ENCODE peak calls at places on chromosome 5, in four cellular contexts. M is iris pigment epithelial cell, O is mucosa of descending colon, P is occipital lobe. S is an unnamed sample.

GRCh38 chr5:44614845-44615244 is 193.9 kb upstream of the MRPS30 start:
- DNase-seq in M (no peak), O (no peak), P (no peak), S (no peak)

GRCh38 chr5:58544195-58544594 is 38.7 kb upstream of the RAB3C start:
- DNase-seq in M (peak), O (no peak), P (no peak), S (no peak)

GRCh38 chr5:8831854-8832253 is 714.0 kb downstream of the SEMA5A start:
- DNase-seq in M (peak), O (no peak), P (no peak), S (no peak)

GRCh38 chr5:77847129-77847460 is 71.0 kb upstream of the TBCA start:
- DNase-seq in M (no peak), O (no peak), P (no peak), S (no peak)

GRCh38 chr5:16934123-16934522 is 2.0 kb downstream of the MYO10 start:
- DNase-seq in M (peak), O (peak), P (no peak), S (peak)

GRCh38 chr5:78182838-78183237 is 111.7 kb downstream of the AP3B1 start:
- DNase-seq in M (no peak), O (peak), P (no peak), S (no peak)

GRCh38 chr5:107058239-107058638 is 612.5 kb downstream of the EFNA5 start:
- DNase-seq in M (peak), O (no peak), P (no peak), S (no peak)

GRCh38 chr5:154368041-154368800 is 77.6 kb upstream of the SAP30L start:
- DNase-seq in M (peak), O (no peak), P (no peak), S (no peak)

GRCh38 chr5:2741946-2742345 is 9.5 kb downstream of the IRX2 start:
- DNase-seq in M (no peak), O (no peak), P (no peak), S (no peak)

GRCh38 chr5:142432369-142432863 is 107.6 kb upstream of the SPRY4 start:
- DNase-seq in M (no peak), O (peak), P (no peak), S (peak)

GRCh38 chr5:86665984-86666760 is 48.4 kb downstream of the COX7C start:
- DNase-seq in M (no peak), O (no peak), P (no peak), S (no peak)

GRCh38 chr5:172118891-172119290 is 69.1 kb downstream of the STK10 start:
- DNase-seq in M (no peak), O (no peak), P (no peak), S (no peak)

GRCh38 chr5:96997265-96997859 is 61.5 kb downstream of the LNPEP start:
- DNase-seq in M (peak), O (no peak), P (no peak), S (no peak)

GRCh38 chr5:124056326-124057160 is 544.6 kb downstream of the CSNK1G3 start:
- DNase-seq in M (no peak), O (no peak), P (no peak), S (no peak)

GRCh38 chr5:74016373-74016772 is 390.4 kb downstream of the ARHGEF28 start:
- DNase-seq in M (no peak), O (no peak), P (no peak), S (no peak)

GRCh38 chr5:113005454-113005853 is 28.9 kb downstream of the DCP2 start:
- DNase-seq in M (peak), O (no peak), P (no peak), S (no peak)

GRCh38 chr5:18270635-18271338 is 636.5 kb downstream of the TAF11L14 start:
- DNase-seq in M (peak), O (no peak), P (no peak), S (no peak)

GRCh38 chr5:179615203-179615602 is 8.3 kb downstream of the HNRNPH1 start:
- DNase-seq in M (no peak), O (no peak), P (no peak), S (no peak)

GRCh38 chr5:71932649-71933338 is 174.5 kb upstream of the MAP1B start:
- DNase-seq in M (peak), O (peak), P (peak), S (peak)

GRCh38 chr5:138349842-138350635 is 2.4 kb upstream of the KDM3B start:
- DNase-seq in M (peak), O (no peak), P (no peak), S (no peak)

GRCh38 chr5:96001262-96001661 is 39.6 kb upstream of the ELL2 start:
- DNase-seq in M (peak), O (no peak), P (no peak), S (no peak)

GRCh38 chr5:126178521-126178920 is 244.7 kb upstream of the GRAMD2B start:
- DNase-seq in M (peak), O (no peak), P (no peak), S (no peak)

GRCh38 chr5:132010645-132011560 is 555 bp downstream of the ACSL6 start:
- DNase-seq in M (no peak), O (peak), P (no peak), S (no peak)

GRCh38 chr5:180142008-180142803 is 66.8 kb downstream of the RASGEF1C start:
- DNase-seq in M (no peak), O (no peak), P (no peak), S (no peak)

GRCh38 chr5:79133657-79134451 is 22.2 kb downstream of the BHMT start:
- DNase-seq in M (peak), O (peak), P (peak), S (peak)

GRCh38 chr5:149799119-149799623 is 69.1 kb downstream of the PPARGC1B start:
- DNase-seq in M (peak), O (no peak), P (no peak), S (peak)

GRCh38 chr5:180869587-180869986 is 8.5 kb upstream of the ZFP62 start:
- DNase-seq in M (no peak), O (no peak), P (no peak), S (no peak)

GRCh38 chr5:111584651-111585050 is 72.3 kb upstream of the STARD4 start:
- DNase-seq in M (peak), O (no peak), P (no peak), S (no peak)

GRCh38 chr5:161572914-161573313 is 26.4 kb upstream of the GABRB2 start:
- DNase-seq in M (no peak), O (no peak), P (no peak), S (peak)

GRCh38 chr5:100505984-100506670 is 29.0 kb upstream of the FAM174A start:
- DNase-seq in M (peak), O (no peak), P (peak), S (no peak)

GRCh38 chr5:14706615-14707021 is 42.1 kb downstream of the OTULIN start:
- DNase-seq in M (peak), O (no peak), P (peak), S (no peak)

GRCh38 chr5:11110128-11110527 is 349.1 kb upstream of the DAP start:
- DNase-seq in M (no peak), O (no peak), P (no peak), S (no peak)